ENCODE peak calls at places on chromosome 3, in seven cellular contexts. S is A549, G is K562, K is H1, F is SK-N-SH, D is GM12878, W is HepG2. I is an unnamed sample.

GRCh38 chr3:25428003-25428861 is at the start of gene RARB:
- DNase-seq in W (peak; percentile 66), G (peak; percentile 51), F (peak; percentile 83), S (peak; percentile 80), D (no peak), K (peak; percentile 39), I (peak; percentile 81)

GRCh38 chr3:172285844-172286243 is 162.4 kb downstream of the GHSR start:
- DNase-seq in S (no peak), F (no peak), D (no peak), W (no peak), G (no peak), K (no peak), I (peak; percentile 70)

GRCh38 chr3:107239703-107240102 is 137.5 kb upstream of the CCDC54 start:
- DNase-seq in F (no peak), S (no peak), G (no peak), D (no peak), W (no peak), K (no peak), I (no peak)

GRCh38 chr3:45280227-45280626 is 54.1 kb upstream of the TMEM158 start:
- DNase-seq in K (no peak), S (no peak), D (no peak), G (no peak), W (no peak), F (no peak), I (no peak)

GRCh38 chr3:149967067-149967685 is 3.5 kb downstream of the PFN2 start:
- DNase-seq in S (peak; percentile 25), W (peak; percentile 40), F (no peak), K (no peak), D (no peak), G (peak; percentile 25), I (peak; percentile 69)

GRCh38 chr3:196684548-196685407 is 27.3 kb downstream of the CEP19 start:
- DNase-seq in K (no peak), D (peak; percentile 83), W (peak; percentile 35), F (peak; percentile 71), G (peak; percentile 68), S (peak; percentile 34), I (peak; percentile 47)

GRCh38 chr3:193744048-193744821 is 151.2 kb downstream of the OPA1 start:
- DNase-seq in W (peak; percentile 99), D (peak; percentile 27), S (peak; percentile 24), F (no peak), G (peak; percentile 35), K (no peak), I (no peak)

GRCh38 chr3:47542614-47543173 is 29.2 kb upstream of the ELP6 start:
- DNase-seq in F (no peak), K (no peak), W (no peak), S (no peak), D (no peak), G (peak; percentile 37), I (peak; percentile 16)

GRCh38 chr3:99686955-99687612 is 48.7 kb downstream of the COL8A1 start:
- DNase-seq in S (peak; percentile 20), W (peak; percentile 23), F (peak; percentile 32), K (no peak), G (peak; percentile 30), D (no peak), I (peak; percentile 74)

GRCh38 chr3:147381610-147382009 is 24.7 kb downstream of the ZIC4 start:
- DNase-seq in K (no peak), D (no peak), F (no peak), G (no peak), W (no peak), S (no peak), I (no peak)

GRCh38 chr3:189233225-189233858 is 61.6 kb downstream of the TPRG1 start:
- DNase-seq in G (peak; percentile 5), K (peak; percentile 31), W (peak; percentile 39), S (peak; percentile 58), D (no peak), F (peak; percentile 42), I (peak; percentile 53)

GRCh38 chr3:186315581-186316354 is 46.3 kb downstream of the DGKG start:
- DNase-seq in S (no peak), D (no peak), F (no peak), G (no peak), K (no peak), W (no peak), I (peak; percentile 39)

GRCh38 chr3:61578667-61579367 is 17.4 kb downstream of the PTPRG start:
- DNase-seq in G (no peak), K (no peak), W (no peak), S (no peak), F (no peak), D (no peak), I (no peak)

GRCh38 chr3:152419748-152420147 is 151.0 kb downstream of the MBNL1 start:
- DNase-seq in D (no peak), W (no peak), G (no peak), K (no peak), S (no peak), F (no peak), I (no peak)

GRCh38 chr3:113454057-113454456 is 12.8 kb upstream of the CFAP44 start:
- DNase-seq in F (no peak), G (no peak), D (no peak), W (no peak), K (no peak), S (no peak), I (no peak)
- TF ChIP-seq RFX5 in F (no peak), G (no peak), D (no peak), W (no peak), K (no peak), S (no peak), I (no peak)

GRCh38 chr3:140093742-140094141 is 158.8 kb downstream of the CLSTN2 start:
- DNase-seq in D (no peak), W (no peak), G (no peak), K (no peak), S (no peak), F (no peak), I (peak; percentile 46)

GRCh38 chr3:140089403-140090072 is 154.6 kb downstream of the CLSTN2 start:
- DNase-seq in D (no peak), K (no peak), F (no peak), W (no peak), G (no peak), S (no peak), I (no peak)

GRCh38 chr3:140091143-140091542 is 156.2 kb downstream of the CLSTN2 start:
- DNase-seq in G (no peak), K (no peak), W (no peak), D (no peak), F (no peak), S (no peak), I (no peak)

GRCh38 chr3:140096037-140096436 is 161.1 kb downstream of the CLSTN2 start:
- DNase-seq in K (no peak), D (no peak), W (no peak), F (no peak), G (no peak), S (no peak), I (no peak)

GRCh38 chr3:140092883-140093536 is 158.0 kb downstream of the CLSTN2 start:
- DNase-seq in D (no peak), W (no peak), K (no peak), G (peak; percentile 11), S (no peak), F (peak; percentile 16), I (no peak)
- TF ChIP-seq RFX5 in D (no peak), W (no peak), K (no peak), G (no peak), S (no peak), F (no peak), I (no peak)

GRCh38 chr3:82080792-82081191 is 319.3 kb upstream of the GBE1 start:
- DNase-seq in D (no peak), F (no peak), G (no peak), W (no peak), S (no peak), K (no peak), I (no peak)

GRCh38 chr3:82085811-82086475 is 324.5 kb upstream of the GBE1 start:
- DNase-seq in K (no peak), S (no peak), G (no peak), W (no peak), D (no peak), F (no peak), I (no peak)

GRCh38 chr3:82085356-82085755 is 323.9 kb upstream of the GBE1 start:
- DNase-seq in F (no peak), G (no peak), W (no peak), S (no peak), K (no peak), D (no peak), I (no peak)

GRCh38 chr3:82080261-82080660 is 318.8 kb upstream of the GBE1 start:
- DNase-seq in F (no peak), W (no peak), K (no peak), G (no peak), D (no peak), S (no peak), I (no peak)

DNA sequence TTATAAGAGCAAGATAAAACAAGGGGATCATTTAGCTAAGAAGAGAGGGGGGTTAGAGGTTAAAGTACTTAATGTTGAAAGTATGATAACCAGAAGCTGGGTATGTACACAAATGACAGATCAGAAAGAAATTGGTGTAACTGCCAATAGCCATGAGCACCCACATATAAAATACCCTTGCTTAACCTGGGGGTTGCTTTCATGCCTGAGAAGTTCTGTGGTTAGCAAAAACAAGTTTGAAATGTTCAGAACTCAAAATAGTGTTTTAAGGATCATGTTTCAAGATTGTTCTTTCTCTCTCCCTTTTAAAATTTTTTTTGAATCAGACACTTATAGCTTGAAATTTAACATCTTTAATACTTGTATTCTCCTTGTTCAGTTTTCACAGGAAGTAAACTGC is 321.4 kb upstream of the GBE1 start:
- DNase-seq in K (no peak), D (no peak), S (no peak), G (no peak), W (no peak), F (no peak), I (no peak)
- TF ChIP-seq RFX5 in K (no peak), D (no peak), S (no peak), G (no peak), W (no peak), F (no peak), I (no peak)

GRCh38 chr3:18211116-18211515 is 214.0 kb downstream of the SATB1 start:
- DNase-seq in D (no peak), S (no peak), W (no peak), F (no peak), G (no peak), K (no peak), I (no peak)

GRCh38 chr3:18207232-18207631 is 217.9 kb downstream of the SATB1 start:
- DNase-seq in F (no peak), G (no peak), K (no peak), D (no peak), S (no peak), W (no peak), I (no peak)

DNA sequence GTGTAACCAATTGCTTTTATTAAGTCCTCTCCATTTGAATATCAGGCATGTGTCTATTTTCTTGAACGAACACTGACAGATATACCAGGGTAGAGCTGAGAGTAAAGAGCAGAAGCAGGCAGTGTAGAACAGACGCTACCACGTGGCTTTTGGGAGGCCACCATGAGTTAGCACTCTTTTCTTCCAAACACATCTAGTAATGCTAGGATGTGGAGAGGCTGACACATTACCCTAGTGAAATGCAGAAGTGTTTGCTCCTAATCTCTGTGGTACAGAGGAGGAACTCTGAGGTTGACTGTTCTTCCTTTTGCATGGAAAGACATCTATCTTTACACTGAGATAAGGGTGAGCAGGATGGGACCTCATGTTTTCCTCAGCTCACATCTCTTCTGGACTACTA is 216.3 kb downstream of the SATB1 start:
- DNase-seq in S (no peak), W (no peak), F (no peak), G (no peak), K (no peak), D (no peak), I (no peak)
- TF ChIP-seq RFX5 in S (no peak), W (no peak), F (no peak), G (no peak), K (no peak), D (no peak), I (no peak)

GRCh38 chr3:13134879-13135206 is 61.6 kb upstream of the IQSEC1 start:
- DNase-seq in W (no peak), D (no peak), G (no peak), S (no peak), K (no peak), F (no peak), I (no peak)
- TF ChIP-seq RFX5 in W (no peak), D (no peak), G (no peak), S (no peak), K (no peak), F (no peak), I (no peak)

I was measured in IMR-90.